ENCODE peak calls at places on chromosomes 3 and 15, in seven cellular contexts. L is NCI-H345; P is neural progenitor cell; A is effector CD4-positive, alpha-beta T cell; R is RPMI7951; S is CD14-positive monocyte; B is fibroblast of gingiva. C is an unnamed sample.

GRCh38 chr15:44087578-44088190 is 107.4 kb downstream of the FRMD5 start:
- DNase-seq in L (no peak), P (no peak), A (no peak), R (peak), S (no peak), B (peak), C (no peak)

GRCh38 chr3:10712121-10712520 is 103.9 kb upstream of the SLC6A11 start:
- DNase-seq in L (no peak), P (no peak), A (no peak), R (no peak), S (peak), B (no peak), C (no peak)

GRCh38 chr3:35946857-35947514 is 307.7 kb downstream of the ARPP21 start:
- DNase-seq in L (peak), P (no peak), A (no peak), R (no peak), S (no peak), B (no peak), C (no peak)

GRCh38 chr15:81296673-81297072 is 27.3 kb downstream of the STARD5 start:
- DNase-seq in L (peak), P (no peak), A (peak), R (peak), S (peak), B (no peak), C (peak)

GRCh38 chr3:18635215-18635614 is 210.1 kb upstream of the SATB1 start:
- DNase-seq in L (no peak), P (no peak), A (no peak), R (no peak), S (no peak), B (no peak), C (no peak)

GRCh38 chr3:160135850-160136249 is 89.4 kb upstream of the C3orf80 start:
- DNase-seq in L (no peak), P (no peak), A (no peak), R (peak), S (no peak), B (no peak), C (no peak)

GRCh38 chr3:171320721-171321120 is 139.5 kb downstream of the TNIK start:
- DNase-seq in L (no peak), P (no peak), A (no peak), R (peak), S (no peak), B (no peak), C (no peak)

GRCh38 chr15:89482139-89482538 is 14.2 kb downstream of the RHCG start:
- DNase-seq in L (no peak), P (no peak), A (no peak), R (no peak), S (no peak), B (no peak), C (no peak)

GRCh38 chr15:36988947-36989346 is 111.4 kb downstream of the MEIS2 start:
- DNase-seq in L (no peak), P (no peak), A (no peak), R (no peak), S (no peak), B (no peak), C (no peak)

GRCh38 chr3:16102905-16103364 is 71.5 kb upstream of the GALNT15 start:
- DNase-seq in L (no peak), P (no peak), A (no peak), R (peak), S (no peak), B (peak), C (no peak)

GRCh38 chr3:43497905-43498365 is 123.9 kb downstream of the ANO10 start:
- DNase-seq in L (no peak), P (no peak), A (no peak), R (peak), S (no peak), B (peak), C (no peak)

GRCh38 chr3:182980204-182981037 is at the start of gene DCUN1D1:
- DNase-seq in L (peak), P (peak), A (peak), R (peak), S (peak), B (peak), C (peak)

GRCh38 chr3:144875251-144875650 is 903.6 kb downstream of the DIPK2A start:
- DNase-seq in L (no peak), P (no peak), A (no peak), R (no peak), S (no peak), B (no peak), C (no peak)

GRCh38 chr3:107594870-107595269 is 72.1 kb downstream of the BBX start:
- DNase-seq in L (no peak), P (no peak), A (no peak), R (no peak), S (no peak), B (no peak), C (no peak)

GRCh38 chr15:88627463-88627862 is 6.3 kb downstream of the AEN start:
- DNase-seq in L (no peak), P (no peak), A (peak), R (no peak), S (no peak), B (no peak), C (no peak)

GRCh38 chr15:55829826-55830225 is 86.9 kb upstream of the PRTG start:
- DNase-seq in L (no peak), P (no peak), A (no peak), R (no peak), S (no peak), B (no peak), C (no peak)

GRCh38 chr3:59286791-59287531 is 237.1 kb upstream of the CFAP20DC start:
- DNase-seq in L (peak), P (no peak), A (no peak), R (peak), S (peak), B (no peak), C (no peak)

GRCh38 chr3:12750223-12750622 is 8.8 kb downstream of the TMEM40 start:
- DNase-seq in L (no peak), P (no peak), A (no peak), R (peak), S (no peak), B (peak), C (no peak)

GRCh38 chr15:78177447-78177873 is 28.3 kb downstream of the IDH3A start:
- DNase-seq in L (no peak), P (peak), A (no peak), R (peak), S (no peak), B (no peak), C (no peak)

GRCh38 chr3:49785565-49786356 is 581 bp downstream of the IP6K1 start:
- DNase-seq in L (no peak), P (no peak), A (peak), R (peak), S (no peak), B (peak), C (no peak)

GRCh38 chr3:168988867-168989266 is 674.6 kb downstream of the MECOM start:
- DNase-seq in L (no peak), P (no peak), A (no peak), R (no peak), S (no peak), B (no peak), C (no peak)

GRCh38 chr3:46693897-46694235 is 387 bp upstream of the ALS2CL start:
- DNase-seq in L (no peak), P (no peak), A (peak), R (no peak), S (peak), B (no peak), C (no peak)

GRCh38 chr3:69458798-69459197 is 72.9 kb upstream of the FRMD4B start:
- DNase-seq in L (no peak), P (no peak), A (no peak), R (peak), S (no peak), B (no peak), C (no peak)

GRCh38 chr3:52843881-52844280 is 9.1 kb upstream of the MUSTN1 start:
- DNase-seq in L (no peak), P (no peak), A (no peak), R (no peak), S (no peak), B (no peak), C (no peak)

GRCh38 chr3:197397812-197398211 is 99.4 kb upstream of the DLG1 start:
- DNase-seq in L (no peak), P (no peak), A (no peak), R (no peak), S (no peak), B (no peak), C (no peak)

GRCh38 chr3:160134454-160134853 is 90.8 kb upstream of the C3orf80 start:
- DNase-seq in L (no peak), P (no peak), A (no peak), R (no peak), S (peak), B (no peak), C (no peak)

GRCh38 chr3:77868725-77869124 is 828.8 kb downstream of the ROBO2 start:
- DNase-seq in L (no peak), P (no peak), A (no peak), R (no peak), S (no peak), B (no peak), C (no peak)

GRCh38 chr3:166367947-166368533 is 530.8 kb upstream of the BCHE start:
- DNase-seq in L (no peak), P (no peak), A (no peak), R (peak), S (no peak), B (no peak), C (no peak)

GRCh38 chr15:25930931-25931330 is 67.8 kb upstream of the ATP10A start:
- DNase-seq in L (no peak), P (no peak), A (no peak), R (no peak), S (no peak), B (no peak), C (no peak)